ENCODE peak calls at places on chromosomes 1 and 21, in nine cellular contexts. S is small intestine, E is ovary, Y is stomach, J is heart right ventricle, M is adrenal gland, R is NT2/D1, F is endothelial cell of umbilical vein, N is right cardiac atrium. V is an unnamed sample. For H3K4me1, the result is how much of the 10 kb centered on the place peaks cover.

GRCh38 chr1:18015719-18016118 is 91.9 kb upstream of the IGSF21 start:
- DNase-seq in S (no peak), E (no peak), Y (no peak), J (no peak), M (no peak), R (no peak), F (no peak), N (no peak), V (no peak)

GRCh38 chr1:117608213-117608612 is 2.4 kb downstream of the TENT5C start:
- DNase-seq in S (no peak), E (no peak), Y (no peak), J (no peak), M (no peak), R (no peak), F (no peak), N (no peak), V (no peak)

GRCh38 chr1:167477962-167478361 is 40.4 kb downstream of the CD247 start:
- DNase-seq in S (no peak), E (no peak), Y (no peak), J (no peak), M (no peak), R (no peak), F (no peak), N (no peak), V (no peak)

GRCh38 chr1:60848583-60849188 is 233.7 kb upstream of the NFIA start:
- DNase-seq in S (peak), E (no peak), Y (no peak), J (no peak), M (no peak), R (peak), F (peak), N (no peak), V (no peak)

GRCh38 chr1:46517010-46517600 is 27.5 kb downstream of the DMBX1 start:
- DNase-seq in S (peak), E (no peak), Y (peak), J (no peak), M (no peak), R (peak), F (no peak), N (no peak), V (peak)

GRCh38 chr1:180662709-180663108 is 30.9 kb downstream of the XPR1 start:
- DNase-seq in S (no peak), E (no peak), Y (no peak), J (no peak), M (no peak), R (no peak), F (no peak), N (no peak), V (no peak)

GRCh38 chr1:178323067-178323466 is 173.7 kb downstream of the CLEC20A start:
- DNase-seq in S (no peak), E (no peak), Y (no peak), J (no peak), M (no peak), R (no peak), F (no peak), N (no peak), V (no peak)

GRCh38 chr21:28636988-28637691 is 355.5 kb downstream of the LTN1 start:
- DNase-seq in S (no peak), E (no peak), Y (no peak), J (no peak), M (no peak), R (no peak), F (peak), N (no peak), V (no peak)

GRCh38 chr1:66752000-66752592 is at the start of gene DYNLT5:
- DNase-seq in S (no peak), E (peak), Y (peak), J (peak), M (peak), R (peak), F (peak), N (peak), V (peak)

GRCh38 chr1:18939398-18940302 is 16.8 kb downstream of the IFFO2 start:
- DNase-seq in S (no peak), E (no peak), Y (no peak), J (no peak), M (no peak), R (no peak), F (no peak), N (peak), V (no peak)

GRCh38 chr1:100847481-100847880 is 47.2 kb downstream of the EXTL2 start:
- DNase-seq in S (no peak), E (no peak), Y (no peak), J (no peak), M (no peak), R (no peak), F (peak), N (no peak), V (no peak)

GRCh38 chr1:94862718-94863117 is 42.6 kb downstream of the SLC44A3 start:
- DNase-seq in S (no peak), E (no peak), Y (no peak), J (no peak), M (no peak), R (no peak), F (no peak), N (no peak), V (no peak)

GRCh38 chr1:232432313-232432712 is 197.6 kb downstream of the SIPA1L2 start:
- DNase-seq in S (no peak), E (no peak), Y (no peak), J (peak), M (no peak), R (no peak), F (no peak), N (no peak), V (no peak)

GRCh38 chr1:171742577-171742922 is 685 bp upstream of the VAMP4 start:
- DNase-seq in S (no peak), E (peak), Y (peak), J (peak), M (peak), R (peak), F (no peak), N (peak), V (no peak)

GRCh38 chr1:98496246-98496995 is 165.1 kb upstream of the SNX7 start:
- DNase-seq in S (no peak), E (no peak), Y (no peak), J (no peak), M (no peak), R (no peak), F (no peak), N (no peak), V (no peak)

GRCh38 chr21:46253610-46254124 is 25.1 kb upstream of the LSS start:
- DNase-seq in S (peak), E (no peak), Y (no peak), J (no peak), M (no peak), R (no peak), F (peak), N (no peak), V (no peak)

GRCh38 chr1:245129811-245130210 is 25.0 kb upstream of the KIF26B start:
- DNase-seq in S (no peak), E (no peak), Y (no peak), J (no peak), M (no peak), R (no peak), F (no peak), N (no peak), V (no peak)

GRCh38 chr1:45001011-45001481 is 10.1 kb downstream of the HECTD3 start:
- DNase-seq in S (peak), E (no peak), Y (peak), J (no peak), M (peak), R (no peak), F (no peak), N (no peak), V (no peak)

GRCh38 chr1:205748398-205749093 is 1.4 kb downstream of the NUCKS1 start:
- DNase-seq in S (peak), E (peak), Y (no peak), J (no peak), M (no peak), R (no peak), F (no peak), N (no peak), V (no peak)
- H3K4me1 ChIP-seq in S (under half), E (under half), Y (half or more), J (under half), M (under half), R (under half), F (under half), N (under half), V (under half)

GRCh38 chr1:50357186-50357585 is 66.1 kb downstream of the DMRTA2 start:
- DNase-seq in S (no peak), E (no peak), Y (no peak), J (no peak), M (no peak), R (no peak), F (no peak), N (no peak), V (no peak)
- H3K4me1 ChIP-seq in S (under half), E (under half), Y (under half), J (under half), M (under half), R (under half), F (under half), N (under half), V (under half)

GRCh38 chr1:205519541-205520131 is 15.2 kb downstream of the CDK18 start:
- DNase-seq in S (no peak), E (no peak), Y (no peak), J (peak), M (peak), R (peak), F (no peak), N (peak), V (peak)
- H3K4me1 ChIP-seq in S (under half), E (under half), Y (half or more), J (half or more), M (under half), R (under half), F (under half), N (under half), V (under half)

DNA sequence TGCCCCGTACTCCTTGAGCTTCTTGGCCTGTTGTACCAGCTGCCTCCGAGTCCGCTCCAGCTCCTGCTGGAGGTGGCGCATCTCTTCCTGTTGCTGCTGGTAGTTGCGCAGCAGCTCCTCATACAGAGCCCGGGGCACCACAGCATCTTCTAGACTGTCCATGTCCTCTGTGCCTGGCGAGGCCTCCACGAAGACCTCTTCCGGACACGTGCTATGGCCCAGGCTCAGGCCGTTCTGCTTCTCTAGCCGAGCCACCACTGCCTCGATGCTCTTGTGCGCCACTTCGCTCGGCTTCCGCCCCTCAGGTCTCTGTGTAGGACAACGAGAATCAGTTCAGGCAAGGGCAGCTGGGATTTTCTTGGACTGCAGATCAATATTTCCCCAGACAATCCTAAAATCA is 17.7 kb downstream of the BEND5 start:
- DNase-seq in S (no peak), E (no peak), Y (no peak), J (no peak), M (no peak), R (no peak), F (no peak), N (no peak), V (no peak)
- H3K4me1 ChIP-seq in S (under half), E (under half), Y (under half), J (under half), M (under half), R (under half), F (under half), N (under half), V (under half)

GRCh38 chr1:33864460-33865389 is 846 bp downstream of the HMGB4 start:
- DNase-seq in S (no peak), E (no peak), Y (no peak), J (no peak), M (no peak), R (no peak), F (no peak), N (no peak), V (no peak)
- H3K4me1 ChIP-seq in S (under half), E (under half), Y (under half), J (under half), M (under half), R (under half), F (under half), N (under half), V (under half)

GRCh38 chr1:35181790-35182455 is 11.0 kb downstream of the SFPQ start:
- DNase-seq in S (no peak), E (no peak), Y (no peak), J (no peak), M (no peak), R (no peak), F (no peak), N (no peak), V (no peak)
- H3K4me1 ChIP-seq in S (under half), E (under half), Y (half or more), J (half or more), M (under half), R (under half), F (under half), N (under half), V (under half)

GRCh38 chr1:23555225-23555801 is 4.0 kb downstream of the ID3 start:
- DNase-seq in S (no peak), E (peak), Y (no peak), J (peak), M (no peak), R (no peak), F (peak), N (peak), V (peak)
- H3K4me1 ChIP-seq in S (under half), E (under half), Y (half or more), J (half or more), M (under half), R (under half), F (under half), N (under half), V (under half)